ENCODE peak calls at places on chromosomes 16 and 17, in four cellular contexts. One of them, this sample, is unnamed.

GRCh38 chr16:11967195-11967911 is 2.3 kb downstream of the TNFRSF17 start:
- DNase-seq in esophagus squamous epithelium: no peak
- DNase-seq in heart right ventricle: no peak
- DNase-seq in adipocyte: no peak
- DNase-seq in this sample: no peak

GRCh38 chr16:86846136-86846535 is 267.8 kb downstream of the FOXL1 start:
- DNase-seq in esophagus squamous epithelium: no peak
- DNase-seq in heart right ventricle: no peak
- DNase-seq in adipocyte: no peak
- DNase-seq in this sample: no peak

GRCh38 chr16:12617401-12617819 is 186.3 kb downstream of the CPPED1 start:
- DNase-seq in esophagus squamous epithelium: no peak
- DNase-seq in heart right ventricle: no peak
- DNase-seq in adipocyte: no peak
- DNase-seq in this sample: no peak

GRCh38 chr16:70749006-70749678 is 51.8 kb downstream of the VAC14 start:
- DNase-seq in esophagus squamous epithelium: no peak
- DNase-seq in heart right ventricle: no peak
- DNase-seq in adipocyte: no peak
- DNase-seq in this sample: no peak

GRCh38 chr17:51298508-51299371 is 38.4 kb downstream of the UTP18 start:
- DNase-seq in esophagus squamous epithelium: no peak
- DNase-seq in heart right ventricle: no peak
- DNase-seq in adipocyte: peak; percentile 79
- DNase-seq in this sample: no peak

GRCh38 chr16:64983983-64984382 is 137.9 kb downstream of the CDH11 start:
- DNase-seq in esophagus squamous epithelium: no peak
- DNase-seq in heart right ventricle: peak; percentile 62
- DNase-seq in adipocyte: peak; percentile 73
- DNase-seq in this sample: peak; percentile 26

GRCh38 chr17:55225237-55225636 is 39.5 kb upstream of the HLF start:
- DNase-seq in esophagus squamous epithelium: no peak
- DNase-seq in heart right ventricle: no peak
- DNase-seq in adipocyte: no peak
- DNase-seq in this sample: no peak

GRCh38 chr16:3689731-3690130 is 27.6 kb downstream of the TRAP1 start:
- DNase-seq in esophagus squamous epithelium: no peak
- DNase-seq in heart right ventricle: no peak
- DNase-seq in adipocyte: peak; percentile 78
- DNase-seq in this sample: no peak

GRCh38 chr16:84194018-84194417 is 3.1 kb downstream of the ADAD2 start:
- DNase-seq in esophagus squamous epithelium: no peak
- DNase-seq in heart right ventricle: no peak
- DNase-seq in adipocyte: no peak
- DNase-seq in this sample: no peak

GRCh38 chr17:16439867-16440351 is 24.5 kb downstream of the TRPV2 start:
- DNase-seq in esophagus squamous epithelium: no peak
- DNase-seq in heart right ventricle: no peak
- DNase-seq in adipocyte: peak; percentile 48
- DNase-seq in this sample: no peak

GRCh38 chr17:41415833-41416335 is 8.5 kb downstream of the KRT37 start:
- DNase-seq in esophagus squamous epithelium: no peak
- DNase-seq in heart right ventricle: no peak
- DNase-seq in adipocyte: peak; percentile 78
- DNase-seq in this sample: peak; percentile 91

GRCh38 chr16:84324439-84325262 is 30.0 kb downstream of the WFDC1 start:
- DNase-seq in esophagus squamous epithelium: no peak
- DNase-seq in heart right ventricle: no peak
- DNase-seq in adipocyte: no peak
- DNase-seq in this sample: no peak

GRCh38 chr17:79019631-79020584 is 4.1 kb upstream of the C1QTNF1 start:
- DNase-seq in esophagus squamous epithelium: no peak
- DNase-seq in heart right ventricle: peak; percentile 79
- DNase-seq in adipocyte: peak; percentile 85
- DNase-seq in this sample: peak; percentile 62

GRCh38 chr16:67454104-67454503 is 23.2 kb downstream of the HSD11B2 start:
- DNase-seq in esophagus squamous epithelium: no peak
- DNase-seq in heart right ventricle: no peak
- DNase-seq in adipocyte: no peak
- DNase-seq in this sample: no peak

GRCh38 chr16:85425061-85425662 is 188.0 kb upstream of the GSE1 start:
- DNase-seq in esophagus squamous epithelium: no peak
- DNase-seq in heart right ventricle: no peak
- DNase-seq in adipocyte: no peak
- DNase-seq in this sample: no peak

GRCh38 chr16:88512728-88513674 is 57.2 kb upstream of the ZC3H18 start:
- DNase-seq in esophagus squamous epithelium: no peak
- DNase-seq in heart right ventricle: no peak
- DNase-seq in adipocyte: no peak
- DNase-seq in this sample: no peak

GRCh38 chr16:54538241-54538640 is 251.7 kb upstream of the IRX3 start:
- DNase-seq in esophagus squamous epithelium: no peak
- DNase-seq in heart right ventricle: no peak
- DNase-seq in adipocyte: peak; percentile 50
- DNase-seq in this sample: no peak

GRCh38 chr17:57651996-57652395 is 93.1 kb downstream of the CCDC182 start:
- DNase-seq in esophagus squamous epithelium: no peak
- DNase-seq in heart right ventricle: no peak
- DNase-seq in adipocyte: no peak
- DNase-seq in this sample: no peak

GRCh38 chr17:59804910-59805381 is 87.8 kb downstream of the TUBD1 start:
- DNase-seq in esophagus squamous epithelium: no peak
- DNase-seq in heart right ventricle: no peak
- DNase-seq in adipocyte: peak; percentile 63
- DNase-seq in this sample: no peak

GRCh38 chr17:78376161-78376560 is 2.3 kb upstream of the PGS1 start:
- DNase-seq in esophagus squamous epithelium: no peak
- DNase-seq in heart right ventricle: no peak
- DNase-seq in adipocyte: no peak
- DNase-seq in this sample: no peak

GRCh38 chr17:29546085-29546484 is 20.8 kb downstream of the ABHD15 start:
- DNase-seq in esophagus squamous epithelium: no peak
- DNase-seq in heart right ventricle: no peak
- DNase-seq in adipocyte: peak; percentile 34
- DNase-seq in this sample: no peak

GRCh38 chr17:82461827-82462524 is 3.4 kb downstream of the NARF start:
- DNase-seq in esophagus squamous epithelium: no peak
- DNase-seq in heart right ventricle: no peak
- DNase-seq in adipocyte: no peak
- DNase-seq in this sample: no peak

GRCh38 chr17:17120294-17120693 is 78.0 kb downstream of the MPRIP start:
- DNase-seq in esophagus squamous epithelium: no peak
- DNase-seq in heart right ventricle: no peak
- DNase-seq in adipocyte: no peak
- DNase-seq in this sample: no peak

GRCh38 chr16:88534731-88535141 is 35.5 kb upstream of the ZC3H18 start:
- DNase-seq in esophagus squamous epithelium: no peak
- DNase-seq in heart right ventricle: no peak
- DNase-seq in adipocyte: peak; percentile 74
- DNase-seq in this sample: peak; percentile 52

GRCh38 chr16:54493594-54493993 is 207.0 kb upstream of the IRX3 start:
- DNase-seq in esophagus squamous epithelium: no peak
- DNase-seq in heart right ventricle: no peak
- DNase-seq in adipocyte: no peak
- DNase-seq in this sample: no peak

GRCh38 chr17:75921596-75921995 is 16.9 kb upstream of the MRPL38 start:
- DNase-seq in esophagus squamous epithelium: no peak
- DNase-seq in heart right ventricle: no peak
- DNase-seq in adipocyte: no peak
- DNase-seq in this sample: no peak

GRCh38 chr16:3963203-3963602 is 82.7 kb upstream of the CREBBP start:
- DNase-seq in esophagus squamous epithelium: no peak
- DNase-seq in heart right ventricle: no peak
- DNase-seq in adipocyte: no peak
- DNase-seq in this sample: no peak

GRCh38 chr16:19859166-19859565 is 25.5 kb downstream of the GPRC5B start:
- DNase-seq in esophagus squamous epithelium: no peak
- DNase-seq in heart right ventricle: no peak
- DNase-seq in adipocyte: no peak
- DNase-seq in this sample: no peak
- H3K4me3 ChIP-seq in esophagus squamous epithelium: no peak overlapping the region
- H3K4me3 ChIP-seq in heart right ventricle: no peak overlapping the region
- H3K4me3 ChIP-seq in adipocyte: no peak overlapping the region
- H3K4me3 ChIP-seq in this sample: no peak overlapping the region

GRCh38 chr16:21167929-21168602 is 9.6 kb downstream of the LDAF1 start:
- DNase-seq in esophagus squamous epithelium: no peak
- DNase-seq in heart right ventricle: no peak
- DNase-seq in adipocyte: no peak
- DNase-seq in this sample: no peak
- H3K27me3 ChIP-seq in esophagus squamous epithelium: no peaks in the 10 kb centered on the region
- H3K27me3 ChIP-seq in heart right ventricle: no peaks in the 10 kb centered on the region
- H3K27me3 ChIP-seq in adipocyte: no peaks in the 10 kb centered on the region
- H3K27me3 ChIP-seq in this sample: no peaks in the 10 kb centered on the region

DNA sequence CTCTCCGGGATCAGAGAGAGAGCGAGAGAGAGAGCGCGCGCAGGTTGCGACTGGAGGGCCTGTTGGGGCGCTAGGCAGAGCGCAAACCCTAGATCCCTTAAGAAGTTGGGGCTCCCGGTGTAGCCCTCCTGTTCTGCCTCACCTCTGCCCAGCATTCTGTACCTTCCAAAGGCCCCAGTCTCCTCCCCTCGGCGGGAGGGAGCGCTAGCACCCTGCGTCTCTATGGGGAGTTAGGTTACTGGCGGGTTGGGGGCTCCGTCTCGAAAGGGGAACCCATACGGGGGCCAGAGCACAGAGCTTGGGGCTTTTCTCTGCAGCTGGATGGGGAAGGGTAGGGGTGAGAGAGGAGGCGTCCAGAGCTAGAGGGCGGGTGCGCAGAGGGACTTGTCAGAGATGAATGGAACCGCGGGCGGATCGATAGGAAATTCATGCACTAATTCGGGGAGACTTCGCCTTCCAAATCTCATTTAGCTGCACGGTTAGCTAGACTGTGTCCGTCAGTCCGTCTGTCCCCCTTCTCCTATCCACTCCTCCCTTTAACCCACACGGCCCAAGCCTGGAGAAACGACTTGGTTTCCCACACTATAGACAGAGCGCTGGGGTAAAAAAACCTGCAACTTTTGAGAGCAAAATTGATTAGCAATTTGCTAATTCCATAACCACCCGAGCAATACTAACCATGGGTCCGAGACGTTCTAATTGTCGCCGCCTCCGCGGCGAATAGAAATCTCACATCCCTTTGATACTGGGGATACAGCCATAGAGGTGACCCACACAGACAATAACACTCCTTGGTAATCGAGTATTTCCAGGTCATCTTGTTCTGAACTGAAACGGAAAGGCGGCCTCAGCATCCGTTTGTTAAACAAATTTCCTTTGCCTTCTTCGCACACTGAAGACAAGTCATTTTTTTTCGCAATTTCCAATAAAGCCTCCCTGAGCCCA is 738 bp upstream of the HOXB4 start:
- DNase-seq in esophagus squamous epithelium: no peak
- DNase-seq in heart right ventricle: no peak
- DNase-seq in adipocyte: no peak
- DNase-seq in this sample: no peak
- H3K4me3 ChIP-seq in esophagus squamous epithelium: peak overlapping the region; percentile 83
- H3K4me3 ChIP-seq in heart right ventricle: peak overlapping the region; percentile 43
- H3K4me3 ChIP-seq in adipocyte: peak overlapping the region; percentile 87
- H3K4me3 ChIP-seq in this sample: peak overlapping the region; percentile 61

DNA sequence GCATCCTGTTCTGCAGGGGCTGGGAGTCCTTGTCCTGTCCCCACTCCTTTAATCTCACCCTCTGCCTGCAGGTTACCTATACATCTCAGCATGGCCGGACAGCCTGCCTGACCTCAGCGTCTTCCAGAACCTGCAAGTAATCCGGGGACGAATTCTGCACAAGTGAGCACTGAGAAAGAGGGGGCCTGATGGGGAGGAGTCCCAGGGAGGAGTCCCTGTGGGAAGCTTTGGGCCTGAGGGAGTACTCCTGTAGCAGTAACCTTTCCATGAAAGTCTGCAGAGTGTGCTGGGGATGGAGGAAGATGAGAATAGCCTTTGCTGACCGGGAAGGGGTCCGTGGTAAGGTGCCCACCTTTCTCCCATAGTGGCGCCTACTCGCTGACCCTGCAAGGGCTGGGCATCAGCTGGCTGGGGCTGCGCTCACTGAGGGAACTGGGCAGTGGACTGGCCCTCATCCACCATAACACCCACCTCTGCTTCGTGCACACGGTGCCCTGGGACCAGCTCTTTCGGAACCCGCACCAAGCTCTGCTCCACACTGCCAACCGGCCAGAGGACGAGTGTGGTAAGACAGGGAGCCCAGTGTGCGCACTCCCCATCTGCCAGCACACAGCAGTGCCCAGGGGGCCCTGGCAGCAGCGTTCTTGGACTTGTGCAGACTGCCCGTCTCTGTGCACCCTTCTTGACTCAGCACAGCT is 14.8 kb downstream of the MIEN1 start:
- DNase-seq in esophagus squamous epithelium: no peak
- DNase-seq in heart right ventricle: no peak
- DNase-seq in adipocyte: no peak
- DNase-seq in this sample: no peak
- H3K27me3 ChIP-seq in esophagus squamous epithelium: no peaks in the 10 kb centered on the region
- H3K27me3 ChIP-seq in heart right ventricle: no peaks in the 10 kb centered on the region
- H3K27me3 ChIP-seq in adipocyte: no peaks in the 10 kb centered on the region
- H3K27me3 ChIP-seq in this sample: no peaks in the 10 kb centered on the region

GRCh38 chr17:45228985-45229517 is 7.4 kb downstream of the FMNL1 start:
- DNase-seq in esophagus squamous epithelium: no peak
- DNase-seq in heart right ventricle: peak; percentile 87
- DNase-seq in adipocyte: peak; percentile 91
- DNase-seq in this sample: peak; percentile 91
- H3K4me3 ChIP-seq in esophagus squamous epithelium: peak overlapping the region; percentile 70
- H3K4me3 ChIP-seq in heart right ventricle: peak overlapping the region; percentile 7
- H3K4me3 ChIP-seq in adipocyte: no peak overlapping the region
- H3K4me3 ChIP-seq in this sample: no peak overlapping the region

GRCh38 chr17:34493903-34494302 is 85.5 kb upstream of the TMEM132E start:
- DNase-seq in esophagus squamous epithelium: no peak
- DNase-seq in heart right ventricle: no peak
- DNase-seq in adipocyte: no peak
- DNase-seq in this sample: no peak
- H3K27me3 ChIP-seq in esophagus squamous epithelium: no peaks in the 10 kb centered on the region
- H3K27me3 ChIP-seq in heart right ventricle: no peaks in the 10 kb centered on the region
- H3K27me3 ChIP-seq in adipocyte: peaks cover 9% of the 10 kb centered on the region
- H3K27me3 ChIP-seq in this sample: no peaks in the 10 kb centered on the region

This sample was measured in MG63.